ENCODE peak calls at places on chromosomes 6 and 20, in ten cellular contexts. O is PC-9, T is AG10803, Y is IMR-90, Q is cardiac fibroblast, Z is AG09309, H is endothelial cell of umbilical vein, I is fibroblast of the aortic adventitia, D is adrenal gland, V is fibroblast of mammary gland. A is an unnamed sample.

GRCh38 chr6:136403166-136403980 is 113.7 kb upstream of the BCLAF1 start:
- DNase-seq in O (peak; percentile 29), T (peak; percentile 92), Y (peak; percentile 97), Q (peak; percentile 78), Z (peak; percentile 90), H (peak; percentile 6), I (peak; percentile 88), D (peak; percentile 34), V (peak; percentile 99), A (peak; percentile 86)

GRCh38 chr20:884983-885952 is 30.9 kb downstream of the ANGPT4 start:
- DNase-seq in O (no peak), T (peak; percentile 49), Y (peak; percentile 26), Q (peak; percentile 49), Z (peak; percentile 8), H (peak; percentile 19), I (peak; percentile 34), D (no peak), V (peak; percentile 9), A (peak; percentile 51)

GRCh38 chr20:45066372-45066771 is 34.6 kb downstream of the KCNS1 start:
- DNase-seq in O (no peak), T (no peak), Y (peak; percentile 55), Q (no peak), Z (no peak), H (no peak), I (no peak), D (no peak), V (peak; percentile 49), A (no peak)

GRCh38 chr20:10802201-10802600 is 128.4 kb upstream of the JAG1 start:
- DNase-seq in O (no peak), T (peak; percentile 24), Y (peak; percentile 66), Q (peak; percentile 16), Z (no peak), H (no peak), I (peak; percentile 43), D (no peak), V (no peak), A (no peak)

GRCh38 chr6:45704056-45704790 is 311.4 kb downstream of the CLIC5 start:
- DNase-seq in O (no peak), T (peak; percentile 24), Y (peak; percentile 44), Q (no peak), Z (no peak), H (no peak), I (no peak), D (no peak), V (no peak), A (no peak)

GRCh38 chr20:4045741-4046140 is 30.4 kb upstream of the RNF24 start:
- DNase-seq in O (no peak), T (peak; percentile 79), Y (peak; percentile 69), Q (no peak), Z (no peak), H (peak; percentile 13), I (no peak), D (no peak), V (peak; percentile 79), A (no peak)

GRCh38 chr20:1800777-1801176 is 94.4 kb upstream of the SIRPA start:
- DNase-seq in O (no peak), T (peak; percentile 50), Y (peak; percentile 56), Q (peak; percentile 62), Z (no peak), H (peak; percentile 39), I (peak; percentile 68), D (no peak), V (peak; percentile 55), A (peak; percentile 51)

GRCh38 chr6:16676978-16677377 is 84.3 kb downstream of the ATXN1 start:
- DNase-seq in O (peak; percentile 60), T (peak; percentile 70), Y (peak; percentile 64), Q (peak; percentile 73), Z (no peak), H (no peak), I (peak; percentile 50), D (peak; percentile 44), V (peak; percentile 79), A (no peak)

GRCh38 chr20:25320035-25320800 is 70.4 kb downstream of the ABHD12 start:
- DNase-seq in O (no peak), T (no peak), Y (no peak), Q (no peak), Z (no peak), H (no peak), I (no peak), D (peak; percentile 11), V (no peak), A (no peak)

GRCh38 chr6:17001188-17001587 is 100.7 kb upstream of the STMND1 start:
- DNase-seq in O (no peak), T (no peak), Y (peak; percentile 17), Q (no peak), Z (no peak), H (no peak), I (no peak), D (no peak), V (no peak), A (no peak)

GRCh38 chr6:56962451-56962850 is 7.5 kb downstream of the BEND6 start:
- DNase-seq in O (no peak), T (peak; percentile 54), Y (no peak), Q (no peak), Z (no peak), H (no peak), I (no peak), D (no peak), V (peak; percentile 44), A (no peak)

GRCh38 chr6:37388578-37388977 is 34.8 kb downstream of the RNF8 start:
- DNase-seq in O (no peak), T (no peak), Y (no peak), Q (no peak), Z (no peak), H (no peak), I (no peak), D (no peak), V (no peak), A (no peak)

GRCh38 chr6:37381579-37381978 is 27.8 kb downstream of the RNF8 start:
- DNase-seq in O (peak; percentile 48), T (peak; percentile 51), Y (peak; percentile 74), Q (peak; percentile 67), Z (peak; percentile 17), H (peak; percentile 60), I (peak; percentile 65), D (no peak), V (peak; percentile 67), A (peak; percentile 68)

DNA sequence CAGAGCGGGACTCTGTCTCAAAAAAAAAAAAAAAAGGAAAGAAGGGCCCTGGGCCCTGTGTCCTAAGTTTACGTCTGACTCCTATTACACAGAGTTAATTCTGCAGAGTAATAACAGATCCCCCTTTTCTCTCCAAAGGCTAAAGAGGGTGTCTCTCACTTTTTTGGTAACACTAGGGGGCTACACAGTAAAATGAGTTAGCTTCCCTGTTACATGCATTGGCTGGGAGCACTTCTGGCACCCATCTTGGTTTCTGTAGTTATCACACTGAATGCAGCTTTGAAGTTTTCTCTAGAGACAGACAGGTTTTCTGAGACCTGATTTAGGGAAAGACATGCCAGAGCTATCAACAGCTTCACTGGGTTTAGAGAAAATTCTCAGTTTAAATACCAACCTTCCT is 29.2 kb downstream of the RNF8 start:
- DNase-seq in O (no peak), T (no peak), Y (no peak), Q (no peak), Z (no peak), H (no peak), I (no peak), D (no peak), V (no peak), A (peak; percentile 13)
- TF ChIP-seq CTCF in O (no peak), T (peak; percentile 3), Y (no peak), Q (no peak), Z (no peak), H (no peak), I (no peak), D (no peak), V (no peak), A (no peak)

GRCh38 chr6:2743280-2744205 is 7.2 kb downstream of the MYLK4 start:
- DNase-seq in O (no peak), T (no peak), Y (no peak), Q (no peak), Z (no peak), H (no peak), I (no peak), D (no peak), V (no peak), A (no peak)
- H3K4me3 ChIP-seq in O (no peak overlapping the region), T (no peak overlapping the region), Y (no peak overlapping the region), Q (no peak overlapping the region), Z (no peak overlapping the region), H (no peak overlapping the region), I (no peak overlapping the region), D (no peak overlapping the region), V (no peak overlapping the region), A (no peak overlapping the region)

GRCh38 chr6:2911171-2911570 is 8.1 kb upstream of the SERPINB9 start:
- DNase-seq in O (no peak), T (no peak), Y (no peak), Q (no peak), Z (no peak), H (no peak), I (no peak), D (no peak), V (no peak), A (no peak)

GRCh38 chr6:2914318-2914660 is 11.2 kb upstream of the SERPINB9 start:
- DNase-seq in O (no peak), T (no peak), Y (no peak), Q (no peak), Z (no peak), H (no peak), I (no peak), D (no peak), V (no peak), A (no peak)

GRCh38 chr6:2916354-2916925 is 13.3 kb upstream of the SERPINB9 start:
- DNase-seq in O (no peak), T (no peak), Y (no peak), Q (peak; percentile 46), Z (no peak), H (no peak), I (no peak), D (no peak), V (no peak), A (no peak)

GRCh38 chr6:2915150-2915549 is 12.0 kb upstream of the SERPINB9 start:
- DNase-seq in O (no peak), T (no peak), Y (no peak), Q (no peak), Z (no peak), H (no peak), I (no peak), D (no peak), V (no peak), A (no peak)

DNA sequence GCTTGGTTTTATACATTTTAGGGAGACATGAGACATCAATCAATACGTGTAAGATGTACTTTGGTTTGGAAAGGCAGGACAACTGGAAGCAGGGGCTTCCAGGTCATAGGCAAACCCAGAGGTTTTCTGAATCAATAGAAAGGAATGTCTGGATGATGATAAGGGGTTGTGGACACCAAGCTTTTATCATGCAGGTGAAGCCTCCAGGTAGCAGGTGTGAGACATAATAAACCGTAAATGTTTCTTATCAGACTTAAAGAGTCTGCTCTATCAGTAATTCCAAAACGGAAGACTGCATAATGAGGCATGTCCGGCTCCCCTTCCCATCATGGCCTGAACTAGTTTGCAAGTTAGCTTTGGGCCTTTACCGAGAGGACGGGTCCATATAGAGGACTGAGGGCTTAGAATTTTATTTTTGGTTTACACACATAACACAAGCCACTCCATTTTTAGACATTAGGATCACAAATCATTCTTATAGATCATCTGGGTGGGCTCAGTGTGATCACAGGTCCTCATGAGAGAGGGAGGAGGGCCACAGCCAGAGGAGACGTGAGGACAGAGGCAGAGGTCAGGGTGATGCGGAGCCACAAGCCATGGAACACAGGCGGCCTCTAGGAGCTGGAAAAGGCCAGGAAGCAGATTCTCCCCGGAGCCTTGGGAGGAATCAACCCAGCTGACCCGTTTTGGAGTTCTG is 10.7 kb upstream of the SERPINB9 start:
- DNase-seq in O (no peak), T (no peak), Y (no peak), Q (no peak), Z (no peak), H (no peak), I (no peak), D (no peak), V (no peak), A (no peak)
- TF ChIP-seq CTCF in O (no peak), T (no peak), Y (no peak), Q (no peak), Z (no peak), H (no peak), I (no peak), D (no peak), V (no peak), A (no peak)

GRCh38 chr6:26230336-26230735 is 134.7 kb upstream of the BTN3A2 start:
- DNase-seq in O (no peak), T (peak; percentile 61), Y (no peak), Q (no peak), Z (no peak), H (no peak), I (no peak), D (no peak), V (no peak), A (no peak)
- H3K4me3 ChIP-seq in O (no peak overlapping the region), T (no peak overlapping the region), Y (no peak overlapping the region), Q (no peak overlapping the region), Z (no peak overlapping the region), H (no peak overlapping the region), I (no peak overlapping the region), D (no peak overlapping the region), V (no peak overlapping the region), A (no peak overlapping the region)